ENCODE peak calls at places on chromosomes 16 and 17, in four cellular contexts. One of them, this sample, is unnamed.
A peak's percentile ranks its signal among the peaks of the same experiment; 100 is the strongest.

GRCh38 chr17:20992416-20992815 is 50.4 kb downstream of the USP22 start:
- DNase-seq in fibroblast of pulmonary artery: no peak
- DNase-seq in NCI-H2029 treated with DMSO at 0.1 percent for 48 hours: no peak
- DNase-seq in cardiac muscle cell: no peak
- DNase-seq in this sample: no peak

GRCh38 chr16:53812914-53813313 is 109.0 kb downstream of the FTO start:
- DNase-seq in cardiac muscle cell: no peak
- DNase-seq in NCI-H2029 treated with DMSO at 0.1 percent for 48 hours: no peak
- DNase-seq in fibroblast of pulmonary artery: no peak
- DNase-seq in this sample: no peak

GRCh38 chr17:35460354-35460851 is 11.8 kb upstream of the SLFN13 start:
- DNase-seq in cardiac muscle cell: no peak
- DNase-seq in fibroblast of pulmonary artery: no peak
- DNase-seq in NCI-H2029 treated with DMSO at 0.1 percent for 48 hours: no peak
- DNase-seq in this sample: no peak

GRCh38 chr17:81858967-81859905 is 1.1 kb downstream of the P4HB start:
- DNase-seq in cardiac muscle cell: peak; percentile 31
- DNase-seq in NCI-H2029 treated with DMSO at 0.1 percent for 48 hours: no peak
- DNase-seq in fibroblast of pulmonary artery: peak; percentile 33
- DNase-seq in this sample: no peak

GRCh38 chr17:9522074-9522473 is 53.5 kb downstream of the STX8 start:
- DNase-seq in cardiac muscle cell: peak; percentile 75
- DNase-seq in NCI-H2029 treated with DMSO at 0.1 percent for 48 hours: no peak
- DNase-seq in fibroblast of pulmonary artery: peak; percentile 74
- DNase-seq in this sample: no peak

GRCh38 chr16:83651871-83652270 is 155.9 kb upstream of the HSBP1 start:
- DNase-seq in NCI-H2029 treated with DMSO at 0.1 percent for 48 hours: no peak
- DNase-seq in fibroblast of pulmonary artery: no peak
- DNase-seq in cardiac muscle cell: no peak
- DNase-seq in this sample: no peak

GRCh38 chr17:34764716-34765115 is 185.3 kb downstream of the TMEM132E start:
- DNase-seq in fibroblast of pulmonary artery: no peak
- DNase-seq in NCI-H2029 treated with DMSO at 0.1 percent for 48 hours: no peak
- DNase-seq in cardiac muscle cell: no peak
- DNase-seq in this sample: peak; percentile 20

GRCh38 chr17:50199211-50199633 is 2.2 kb downstream of the COL1A1 start:
- DNase-seq in NCI-H2029 treated with DMSO at 0.1 percent for 48 hours: no peak
- DNase-seq in fibroblast of pulmonary artery: peak; percentile 16
- DNase-seq in cardiac muscle cell: peak; percentile 36
- DNase-seq in this sample: no peak

GRCh38 chr16:81181013-81181720 is 57.3 kb upstream of the BCO1 start:
- DNase-seq in NCI-H2029 treated with DMSO at 0.1 percent for 48 hours: no peak
- DNase-seq in fibroblast of pulmonary artery: peak; percentile 96
- DNase-seq in cardiac muscle cell: peak; percentile 97
- DNase-seq in this sample: peak; percentile 98

GRCh38 chr16:24102120-24102740 is 153.9 kb upstream of the CACNG3 start:
- DNase-seq in cardiac muscle cell: no peak
- DNase-seq in NCI-H2029 treated with DMSO at 0.1 percent for 48 hours: peak; percentile 61
- DNase-seq in fibroblast of pulmonary artery: no peak
- DNase-seq in this sample: no peak

GRCh38 chr16:3349175-3349574 is 6.5 kb upstream of the OR2C1 start:
- DNase-seq in fibroblast of pulmonary artery: no peak
- DNase-seq in NCI-H2029 treated with DMSO at 0.1 percent for 48 hours: no peak
- DNase-seq in cardiac muscle cell: no peak
- DNase-seq in this sample: no peak

GRCh38 chr16:50916040-50916439 is 174.2 kb downstream of the CYLD start:
- DNase-seq in fibroblast of pulmonary artery: no peak
- DNase-seq in NCI-H2029 treated with DMSO at 0.1 percent for 48 hours: no peak
- DNase-seq in cardiac muscle cell: no peak
- DNase-seq in this sample: no peak

GRCh38 chr16:26765087-26765486 is 301.6 kb upstream of the C16orf82 start:
- DNase-seq in fibroblast of pulmonary artery: no peak
- DNase-seq in NCI-H2029 treated with DMSO at 0.1 percent for 48 hours: no peak
- DNase-seq in cardiac muscle cell: no peak
- DNase-seq in this sample: no peak

GRCh38 chr17:45228985-45229517 is 7.4 kb downstream of the FMNL1 start:
- DNase-seq in fibroblast of pulmonary artery: peak; percentile 96
- DNase-seq in NCI-H2029 treated with DMSO at 0.1 percent for 48 hours: no peak
- DNase-seq in cardiac muscle cell: peak; percentile 97
- DNase-seq in this sample: no peak

GRCh38 chr17:44091200-44091997 is 20.9 kb downstream of the G6PC3 start:
- DNase-seq in NCI-H2029 treated with DMSO at 0.1 percent for 48 hours: no peak
- DNase-seq in cardiac muscle cell: no peak
- DNase-seq in fibroblast of pulmonary artery: no peak
- DNase-seq in this sample: no peak

GRCh38 chr16:58236231-58236690 is 38.4 kb upstream of the CSNK2A2 start:
- DNase-seq in cardiac muscle cell: peak; percentile 62
- DNase-seq in fibroblast of pulmonary artery: peak; percentile 57
- DNase-seq in NCI-H2029 treated with DMSO at 0.1 percent for 48 hours: no peak
- DNase-seq in this sample: peak; percentile 80

GRCh38 chr17:74749262-74750038 is 1.0 kb downstream of the NHERF1 start:
- DNase-seq in NCI-H2029 treated with DMSO at 0.1 percent for 48 hours: no peak
- DNase-seq in fibroblast of pulmonary artery: no peak
- DNase-seq in cardiac muscle cell: no peak
- DNase-seq in this sample: no peak

GRCh38 chr17:73011016-73011486 is 81.4 kb downstream of the SLC39A11 start:
- DNase-seq in fibroblast of pulmonary artery: no peak
- DNase-seq in NCI-H2029 treated with DMSO at 0.1 percent for 48 hours: no peak
- DNase-seq in cardiac muscle cell: no peak
- DNase-seq in this sample: no peak

GRCh38 chr16:84334058-84334457 is 34.3 kb upstream of the ATP2C2 start:
- DNase-seq in NCI-H2029 treated with DMSO at 0.1 percent for 48 hours: no peak
- DNase-seq in fibroblast of pulmonary artery: no peak
- DNase-seq in cardiac muscle cell: no peak
- DNase-seq in this sample: no peak

GRCh38 chr16:77157773-77158172 is 33.2 kb upstream of the MON1B start:
- DNase-seq in fibroblast of pulmonary artery: no peak
- DNase-seq in NCI-H2029 treated with DMSO at 0.1 percent for 48 hours: no peak
- DNase-seq in cardiac muscle cell: no peak
- DNase-seq in this sample: no peak

GRCh38 chr16:53518550-53519416 is 15.8 kb upstream of the AKTIP start:
- DNase-seq in fibroblast of pulmonary artery: peak; percentile 95
- DNase-seq in NCI-H2029 treated with DMSO at 0.1 percent for 48 hours: no peak
- DNase-seq in cardiac muscle cell: peak; percentile 94
- DNase-seq in this sample: no peak

GRCh38 chr17:55062921-55063320 is 94.4 kb downstream of the STXBP4 start:
- DNase-seq in fibroblast of pulmonary artery: peak; percentile 8
- DNase-seq in cardiac muscle cell: no peak
- DNase-seq in NCI-H2029 treated with DMSO at 0.1 percent for 48 hours: no peak
- DNase-seq in this sample: no peak

This sample was measured in NT2/D1.